ENCODE peak calls at places on chromosomes 13 and 19, in seven cellular contexts. S, U, P, O, A, H and K are unnamed samples.

GRCh38 chr19:47676811-47677210 is 36.4 kb upstream of the EHD2 start:
- DNase-seq in P (peak), H (no peak), U (no peak), O (no peak), A (no peak), S (no peak), K (no peak)

GRCh38 chr19:1370579-1371361 is 12.9 kb upstream of the NDUFS7 start:
- DNase-seq in P (no peak), S (no peak), U (no peak), H (no peak), A (no peak), O (no peak), K (no peak)

GRCh38 chr13:111411186-111411858 is 90.9 kb downstream of the TEX29 start:
- DNase-seq in O (no peak), P (peak), H (no peak), A (no peak), U (no peak), S (no peak), K (no peak)

GRCh38 chr19:50898018-50898417 is 13.2 kb downstream of the KLK4 start:
- DNase-seq in U (no peak), S (no peak), P (no peak), O (no peak), H (no peak), A (no peak), K (no peak)

GRCh38 chr13:61531383-61532065 is 115.9 kb upstream of the PCDH20 start:
- DNase-seq in U (no peak), A (no peak), P (no peak), O (no peak), S (no peak), H (no peak), K (no peak)

GRCh38 chr13:93535256-93535655 is 308.6 kb downstream of the GPC6 start:
- DNase-seq in O (no peak), H (no peak), U (no peak), P (no peak), A (no peak), S (no peak), K (no peak)

GRCh38 chr19:12886943-12887747 is at the start of gene KLF1:
- DNase-seq in U (no peak), A (no peak), P (no peak), O (no peak), H (no peak), S (no peak), K (no peak)

GRCh38 chr19:13334801-13335481 is 171.3 kb downstream of the CACNA1A start:
- DNase-seq in S (no peak), A (no peak), O (no peak), U (no peak), H (no peak), P (no peak), K (no peak)

GRCh38 chr19:35780058-35780457 is 4.7 kb downstream of the ARHGAP33 start:
- DNase-seq in O (no peak), A (no peak), U (no peak), S (no peak), P (peak), H (no peak), K (no peak)

GRCh38 chr13:100363874-100364273 is 224.7 kb downstream of the GGACT start:
- DNase-seq in A (no peak), O (no peak), S (no peak), P (no peak), U (no peak), H (no peak), K (no peak)

GRCh38 chr13:27704681-27705080 is 83.0 kb downstream of the POLR1D start:
- DNase-seq in A (peak), U (no peak), H (no peak), O (no peak), S (no peak), P (no peak), K (no peak)

GRCh38 chr13:85590231-85590931 is 208.8 kb downstream of the SLITRK6 start:
- DNase-seq in U (no peak), P (no peak), A (no peak), H (no peak), S (no peak), O (no peak), K (no peak)

GRCh38 chr13:94656766-94657165 is 55.1 kb downstream of the GPR180 start:
- DNase-seq in H (peak), U (no peak), P (no peak), O (no peak), S (no peak), A (no peak), K (no peak)

GRCh38 chr19:47726467-47726866 is 13.2 kb downstream of the EHD2 start:
- DNase-seq in S (no peak), H (no peak), O (no peak), A (no peak), U (no peak), P (no peak), K (no peak)

GRCh38 chr13:22926176-22927007 is 254.4 kb upstream of the SGCG start:
- DNase-seq in A (no peak), O (no peak), S (no peak), U (peak), P (peak), H (no peak), K (peak)

GRCh38 chr19:46303702-46304397 is 7.0 kb downstream of the HIF3A start:
- DNase-seq in U (peak), A (no peak), S (peak), P (peak), H (no peak), O (peak), K (peak)

GRCh38 chr19:17091758-17092333 is 16.3 kb downstream of the MYO9B start:
- DNase-seq in P (peak), S (peak), A (peak), O (no peak), U (peak), H (no peak), K (no peak)

GRCh38 chr19:58097349-58097748 is 682 bp downstream of the ZSCAN18 start:
- DNase-seq in A (no peak), S (no peak), H (no peak), O (no peak), P (no peak), U (no peak), K (no peak)

GRCh38 chr19:49773663-49774305 is 7.0 kb downstream of the AP2A1 start:
- DNase-seq in P (no peak), O (no peak), H (no peak), U (peak), S (no peak), A (no peak), K (no peak)

GRCh38 chr13:112428704-112429103 is 52.5 kb downstream of the SPACA7 start:
- DNase-seq in O (no peak), P (no peak), H (no peak), U (no peak), A (no peak), S (no peak), K (no peak)

GRCh38 chr13:60347174-60347573 is 49.8 kb upstream of the TDRD3 start:
- DNase-seq in H (no peak), O (no peak), S (no peak), A (no peak), P (no peak), U (no peak), K (no peak)

GRCh38 chr19:4802711-4803110 is 11.2 kb downstream of the FEM1A start:
- DNase-seq in U (no peak), O (no peak), S (no peak), A (no peak), H (no peak), P (no peak), K (no peak)